ENCODE peak calls at places on chromosomes 7 and 10, in ten cellular contexts. One of them, this sample, is unnamed. For H3K27me3, the result is how much of the 10 kb centered on the place peaks cover.

GRCh38 chr7:95578299-95578855 is 17.9 kb downstream of the PDK4 start:
- DNase-seq in CD8-positive, alpha-beta T cell: no peak
- DNase-seq in CD4-positive, alpha-beta T cell: no peak
- DNase-seq in neuronal stem cell: no peak
- DNase-seq in HepG2: no peak
- DNase-seq in naive thymus-derived CD4-positive, alpha-beta T cell: no peak
- DNase-seq in GM23338: no peak
- DNase-seq in psoas muscle: no peak
- DNase-seq in cardiac muscle cell: no peak
- DNase-seq in spleen: no peak
- DNase-seq in this sample: no peak

GRCh38 chr7:65839846-65840245 is 33.0 kb upstream of the VKORC1L1 start:
- DNase-seq in CD8-positive, alpha-beta T cell: no peak
- DNase-seq in CD4-positive, alpha-beta T cell: no peak
- DNase-seq in neuronal stem cell: no peak
- DNase-seq in HepG2: no peak
- DNase-seq in naive thymus-derived CD4-positive, alpha-beta T cell: no peak
- DNase-seq in GM23338: no peak
- DNase-seq in psoas muscle: no peak
- DNase-seq in cardiac muscle cell: no peak
- DNase-seq in spleen: no peak
- DNase-seq in this sample: no peak

GRCh38 chr7:102044984-102045673 is 227.7 kb downstream of the CUX1 start:
- DNase-seq in CD8-positive, alpha-beta T cell: no peak
- DNase-seq in CD4-positive, alpha-beta T cell: no peak
- DNase-seq in neuronal stem cell: no peak
- DNase-seq in HepG2: no peak
- DNase-seq in naive thymus-derived CD4-positive, alpha-beta T cell: no peak
- DNase-seq in GM23338: no peak
- DNase-seq in psoas muscle: peak
- DNase-seq in cardiac muscle cell: peak
- DNase-seq in spleen: no peak
- DNase-seq in this sample: peak

GRCh38 chr7:4959356-4959755 is 369 bp upstream of the MMD2 start:
- DNase-seq in CD8-positive, alpha-beta T cell: no peak
- DNase-seq in CD4-positive, alpha-beta T cell: no peak
- DNase-seq in neuronal stem cell: no peak
- DNase-seq in HepG2: no peak
- DNase-seq in naive thymus-derived CD4-positive, alpha-beta T cell: no peak
- DNase-seq in GM23338: peak
- DNase-seq in psoas muscle: no peak
- DNase-seq in cardiac muscle cell: no peak
- DNase-seq in spleen: peak
- DNase-seq in this sample: peak

GRCh38 chr7:4345004-4345403 is 337.1 kb upstream of the FOXK1 start:
- DNase-seq in CD8-positive, alpha-beta T cell: no peak
- DNase-seq in CD4-positive, alpha-beta T cell: no peak
- DNase-seq in neuronal stem cell: no peak
- DNase-seq in HepG2: peak
- DNase-seq in naive thymus-derived CD4-positive, alpha-beta T cell: no peak
- DNase-seq in GM23338: no peak
- DNase-seq in psoas muscle: no peak
- DNase-seq in cardiac muscle cell: no peak
- DNase-seq in spleen: no peak
- DNase-seq in this sample: no peak

GRCh38 chr10:103457176-103457712 is 1.5 kb downstream of the CALHM1 start:
- DNase-seq in CD8-positive, alpha-beta T cell: no peak
- DNase-seq in CD4-positive, alpha-beta T cell: no peak
- DNase-seq in neuronal stem cell: no peak
- DNase-seq in HepG2: no peak
- DNase-seq in naive thymus-derived CD4-positive, alpha-beta T cell: no peak
- DNase-seq in GM23338: no peak
- DNase-seq in psoas muscle: no peak
- DNase-seq in cardiac muscle cell: no peak
- DNase-seq in spleen: no peak
- DNase-seq in this sample: peak

GRCh38 chr10:16116404-16117304 is 256.3 kb upstream of the MINDY3 start:
- DNase-seq in CD8-positive, alpha-beta T cell: no peak
- DNase-seq in CD4-positive, alpha-beta T cell: no peak
- DNase-seq in neuronal stem cell: no peak
- DNase-seq in HepG2: peak
- DNase-seq in naive thymus-derived CD4-positive, alpha-beta T cell: no peak
- DNase-seq in GM23338: peak
- DNase-seq in psoas muscle: no peak
- DNase-seq in cardiac muscle cell: peak
- DNase-seq in spleen: no peak
- DNase-seq in this sample: peak

GRCh38 chr10:89371987-89372386 is 5.9 kb upstream of the IFIT1B start:
- DNase-seq in CD8-positive, alpha-beta T cell: no peak
- DNase-seq in CD4-positive, alpha-beta T cell: no peak
- DNase-seq in neuronal stem cell: no peak
- DNase-seq in HepG2: no peak
- DNase-seq in naive thymus-derived CD4-positive, alpha-beta T cell: no peak
- DNase-seq in GM23338: no peak
- DNase-seq in psoas muscle: no peak
- DNase-seq in cardiac muscle cell: no peak
- DNase-seq in spleen: no peak
- DNase-seq in this sample: no peak

GRCh38 chr10:3249292-3249889 is 76.8 kb upstream of the PITRM1 start:
- DNase-seq in CD8-positive, alpha-beta T cell: no peak
- DNase-seq in CD4-positive, alpha-beta T cell: no peak
- DNase-seq in neuronal stem cell: no peak
- DNase-seq in HepG2: no peak
- DNase-seq in naive thymus-derived CD4-positive, alpha-beta T cell: no peak
- DNase-seq in GM23338: no peak
- DNase-seq in psoas muscle: no peak
- DNase-seq in cardiac muscle cell: no peak
- DNase-seq in spleen: no peak
- DNase-seq in this sample: no peak

GRCh38 chr10:3251172-3251571 is 78.6 kb upstream of the PITRM1 start:
- DNase-seq in CD8-positive, alpha-beta T cell: no peak
- DNase-seq in CD4-positive, alpha-beta T cell: no peak
- DNase-seq in neuronal stem cell: no peak
- DNase-seq in HepG2: no peak
- DNase-seq in naive thymus-derived CD4-positive, alpha-beta T cell: no peak
- DNase-seq in GM23338: no peak
- DNase-seq in psoas muscle: no peak
- DNase-seq in cardiac muscle cell: no peak
- DNase-seq in spleen: no peak
- DNase-seq in this sample: no peak

GRCh38 chr10:3245395-3245794 is 72.8 kb upstream of the PITRM1 start:
- DNase-seq in CD8-positive, alpha-beta T cell: no peak
- DNase-seq in CD4-positive, alpha-beta T cell: no peak
- DNase-seq in neuronal stem cell: no peak
- DNase-seq in HepG2: no peak
- DNase-seq in naive thymus-derived CD4-positive, alpha-beta T cell: no peak
- DNase-seq in GM23338: no peak
- DNase-seq in psoas muscle: no peak
- DNase-seq in cardiac muscle cell: no peak
- DNase-seq in spleen: no peak
- DNase-seq in this sample: no peak

GRCh38 chr10:3248526-3249255 is 76.1 kb upstream of the PITRM1 start:
- DNase-seq in CD8-positive, alpha-beta T cell: no peak
- DNase-seq in CD4-positive, alpha-beta T cell: no peak
- DNase-seq in neuronal stem cell: no peak
- DNase-seq in HepG2: no peak
- DNase-seq in naive thymus-derived CD4-positive, alpha-beta T cell: no peak
- DNase-seq in GM23338: no peak
- DNase-seq in psoas muscle: no peak
- DNase-seq in cardiac muscle cell: peak
- DNase-seq in spleen: no peak
- DNase-seq in this sample: no peak
- H3K27me3 ChIP-seq in CD8-positive, alpha-beta T cell: under half
- H3K27me3 ChIP-seq in CD4-positive, alpha-beta T cell: under half
- H3K27me3 ChIP-seq in neuronal stem cell: under half
- H3K27me3 ChIP-seq in HepG2: under half
- H3K27me3 ChIP-seq in naive thymus-derived CD4-positive, alpha-beta T cell: under half
- H3K27me3 ChIP-seq in GM23338: under half
- H3K27me3 ChIP-seq in psoas muscle: under half
- H3K27me3 ChIP-seq in cardiac muscle cell: under half
- H3K27me3 ChIP-seq in spleen: under half
- H3K27me3 ChIP-seq in this sample: under half

GRCh38 chr7:149771696-149772235 is 1.6 kb downstream of the ZNF467 start:
- DNase-seq in CD8-positive, alpha-beta T cell: peak
- DNase-seq in CD4-positive, alpha-beta T cell: peak
- DNase-seq in neuronal stem cell: peak
- DNase-seq in HepG2: peak
- DNase-seq in naive thymus-derived CD4-positive, alpha-beta T cell: peak
- DNase-seq in GM23338: peak
- DNase-seq in psoas muscle: peak
- DNase-seq in cardiac muscle cell: peak
- DNase-seq in spleen: peak
- DNase-seq in this sample: peak
- H3K27me3 ChIP-seq in CD8-positive, alpha-beta T cell: under half
- H3K27me3 ChIP-seq in CD4-positive, alpha-beta T cell: under half
- H3K27me3 ChIP-seq in neuronal stem cell: under half
- H3K27me3 ChIP-seq in HepG2: under half
- H3K27me3 ChIP-seq in naive thymus-derived CD4-positive, alpha-beta T cell: under half
- H3K27me3 ChIP-seq in GM23338: half or more
- H3K27me3 ChIP-seq in psoas muscle: under half
- H3K27me3 ChIP-seq in cardiac muscle cell: under half
- H3K27me3 ChIP-seq in spleen: under half
- H3K27me3 ChIP-seq in this sample: half or more

GRCh38 chr7:157710396-157710795 is 373.6 kb downstream of the DNAJB6 start:
- DNase-seq in CD8-positive, alpha-beta T cell: no peak
- DNase-seq in CD4-positive, alpha-beta T cell: no peak
- DNase-seq in neuronal stem cell: no peak
- DNase-seq in HepG2: no peak
- DNase-seq in naive thymus-derived CD4-positive, alpha-beta T cell: no peak
- DNase-seq in GM23338: no peak
- DNase-seq in psoas muscle: no peak
- DNase-seq in cardiac muscle cell: no peak
- DNase-seq in spleen: peak
- DNase-seq in this sample: no peak

GRCh38 chr7:157711353-157711888 is 374.6 kb downstream of the DNAJB6 start:
- DNase-seq in CD8-positive, alpha-beta T cell: no peak
- DNase-seq in CD4-positive, alpha-beta T cell: no peak
- DNase-seq in neuronal stem cell: no peak
- DNase-seq in HepG2: no peak
- DNase-seq in naive thymus-derived CD4-positive, alpha-beta T cell: no peak
- DNase-seq in GM23338: no peak
- DNase-seq in psoas muscle: no peak
- DNase-seq in cardiac muscle cell: no peak
- DNase-seq in spleen: peak
- DNase-seq in this sample: peak

GRCh38 chr7:157707983-157708720 is 371.3 kb downstream of the DNAJB6 start:
- DNase-seq in CD8-positive, alpha-beta T cell: no peak
- DNase-seq in CD4-positive, alpha-beta T cell: no peak
- DNase-seq in neuronal stem cell: no peak
- DNase-seq in HepG2: no peak
- DNase-seq in naive thymus-derived CD4-positive, alpha-beta T cell: no peak
- DNase-seq in GM23338: no peak
- DNase-seq in psoas muscle: no peak
- DNase-seq in cardiac muscle cell: no peak
- DNase-seq in spleen: peak
- DNase-seq in this sample: no peak

GRCh38 chr7:157709531-157710251 is 372.9 kb downstream of the DNAJB6 start:
- DNase-seq in CD8-positive, alpha-beta T cell: no peak
- DNase-seq in CD4-positive, alpha-beta T cell: no peak
- DNase-seq in neuronal stem cell: no peak
- DNase-seq in HepG2: no peak
- DNase-seq in naive thymus-derived CD4-positive, alpha-beta T cell: no peak
- DNase-seq in GM23338: no peak
- DNase-seq in psoas muscle: no peak
- DNase-seq in cardiac muscle cell: no peak
- DNase-seq in spleen: peak
- DNase-seq in this sample: no peak

DNA sequence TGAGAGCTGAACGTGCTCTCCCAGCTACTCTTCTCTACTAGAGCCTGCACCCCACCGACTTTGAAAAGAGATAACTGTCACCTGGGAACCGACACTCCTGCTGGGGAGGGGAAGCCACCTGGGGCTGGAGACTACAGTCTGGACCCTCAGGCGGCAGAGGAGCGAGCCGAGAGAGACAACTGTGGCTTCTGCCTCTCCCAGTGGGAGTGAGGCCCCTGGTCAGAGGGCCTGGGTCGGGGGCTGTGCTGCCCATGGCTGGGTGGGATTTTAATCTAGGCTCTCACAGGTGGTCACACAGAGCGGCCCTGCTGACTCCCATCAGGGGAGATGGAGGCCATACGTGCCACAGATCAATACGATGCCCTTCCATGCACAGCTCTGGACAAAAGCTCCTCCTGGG is 372.1 kb downstream of the DNAJB6 start:
- DNase-seq in CD8-positive, alpha-beta T cell: no peak
- DNase-seq in CD4-positive, alpha-beta T cell: no peak
- DNase-seq in neuronal stem cell: no peak
- DNase-seq in HepG2: no peak
- DNase-seq in naive thymus-derived CD4-positive, alpha-beta T cell: no peak
- DNase-seq in GM23338: no peak
- DNase-seq in psoas muscle: no peak
- DNase-seq in cardiac muscle cell: no peak
- DNase-seq in spleen: peak
- DNase-seq in this sample: no peak
- H3K27me3 ChIP-seq in CD8-positive, alpha-beta T cell: under half
- H3K27me3 ChIP-seq in CD4-positive, alpha-beta T cell: under half
- H3K27me3 ChIP-seq in neuronal stem cell: under half
- H3K27me3 ChIP-seq in HepG2: under half
- H3K27me3 ChIP-seq in naive thymus-derived CD4-positive, alpha-beta T cell: under half
- H3K27me3 ChIP-seq in GM23338: under half
- H3K27me3 ChIP-seq in psoas muscle: under half
- H3K27me3 ChIP-seq in cardiac muscle cell: under half
- H3K27me3 ChIP-seq in spleen: under half
- H3K27me3 ChIP-seq in this sample: under half

GRCh38 chr7:148687555-148687954 is 11.1 kb upstream of the CUL1 start:
- DNase-seq in CD8-positive, alpha-beta T cell: no peak
- DNase-seq in CD4-positive, alpha-beta T cell: no peak
- DNase-seq in neuronal stem cell: no peak
- DNase-seq in HepG2: no peak
- DNase-seq in naive thymus-derived CD4-positive, alpha-beta T cell: no peak
- DNase-seq in GM23338: no peak
- DNase-seq in psoas muscle: no peak
- DNase-seq in cardiac muscle cell: peak
- DNase-seq in spleen: no peak
- DNase-seq in this sample: no peak

GRCh38 chr7:148688526-148688925 is 10.2 kb upstream of the CUL1 start:
- DNase-seq in CD8-positive, alpha-beta T cell: no peak
- DNase-seq in CD4-positive, alpha-beta T cell: no peak
- DNase-seq in neuronal stem cell: no peak
- DNase-seq in HepG2: no peak
- DNase-seq in naive thymus-derived CD4-positive, alpha-beta T cell: no peak
- DNase-seq in GM23338: no peak
- DNase-seq in psoas muscle: no peak
- DNase-seq in cardiac muscle cell: no peak
- DNase-seq in spleen: no peak
- DNase-seq in this sample: no peak

GRCh38 chr7:148681821-148682220 is 16.9 kb upstream of the CUL1 start:
- DNase-seq in CD8-positive, alpha-beta T cell: no peak
- DNase-seq in CD4-positive, alpha-beta T cell: no peak
- DNase-seq in neuronal stem cell: no peak
- DNase-seq in HepG2: no peak
- DNase-seq in naive thymus-derived CD4-positive, alpha-beta T cell: no peak
- DNase-seq in GM23338: no peak
- DNase-seq in psoas muscle: no peak
- DNase-seq in cardiac muscle cell: no peak
- DNase-seq in spleen: no peak
- DNase-seq in this sample: no peak

GRCh38 chr7:148686312-148686937 is 12.3 kb upstream of the CUL1 start:
- DNase-seq in CD8-positive, alpha-beta T cell: no peak
- DNase-seq in CD4-positive, alpha-beta T cell: no peak
- DNase-seq in neuronal stem cell: no peak
- DNase-seq in HepG2: no peak
- DNase-seq in naive thymus-derived CD4-positive, alpha-beta T cell: no peak
- DNase-seq in GM23338: no peak
- DNase-seq in psoas muscle: no peak
- DNase-seq in cardiac muscle cell: no peak
- DNase-seq in spleen: no peak
- DNase-seq in this sample: no peak

GRCh38 chr7:148684289-148684688 is 14.4 kb upstream of the CUL1 start:
- DNase-seq in CD8-positive, alpha-beta T cell: no peak
- DNase-seq in CD4-positive, alpha-beta T cell: no peak
- DNase-seq in neuronal stem cell: no peak
- DNase-seq in HepG2: peak
- DNase-seq in naive thymus-derived CD4-positive, alpha-beta T cell: no peak
- DNase-seq in GM23338: no peak
- DNase-seq in psoas muscle: no peak
- DNase-seq in cardiac muscle cell: no peak
- DNase-seq in spleen: no peak
- DNase-seq in this sample: peak
- H3K27me3 ChIP-seq in CD8-positive, alpha-beta T cell: under half
- H3K27me3 ChIP-seq in CD4-positive, alpha-beta T cell: under half
- H3K27me3 ChIP-seq in neuronal stem cell: under half
- H3K27me3 ChIP-seq in HepG2: under half
- H3K27me3 ChIP-seq in naive thymus-derived CD4-positive, alpha-beta T cell: under half
- H3K27me3 ChIP-seq in GM23338: under half
- H3K27me3 ChIP-seq in psoas muscle: under half
- H3K27me3 ChIP-seq in cardiac muscle cell: under half
- H3K27me3 ChIP-seq in spleen: under half
- H3K27me3 ChIP-seq in this sample: under half

This sample was measured in H7.